ENCODE peak calls at places on chromosomes 3 and 15, in six cellular contexts. R, Y, W, S, I and L are unnamed samples.

GRCh38 chr3:114878119-114878839 is 268.8 kb downstream of the ZBTB20 start:
- ATAC-seq in R (no peak), Y (no peak), W (peak; percentile 45), S (peak; percentile 30), I (no peak), L (no peak)

GRCh38 chr3:57933589-57933988 is 74.6 kb upstream of the FLNB start:
- ATAC-seq in R (no peak), Y (no peak), W (no peak), S (no peak), I (no peak), L (no peak)

GRCh38 chr15:91953432-91953831 is 99.9 kb downstream of the SLCO3A1 start:
- ATAC-seq in R (no peak), Y (no peak), W (no peak), S (no peak), I (no peak), L (no peak)

GRCh38 chr3:113664523-113665094 is 31.8 kb downstream of the USF3 start:
- ATAC-seq in R (no peak), Y (no peak), W (no peak), S (no peak), I (no peak), L (no peak)

GRCh38 chr3:4222574-4222973 is 80.6 kb upstream of the SETMAR start:
- ATAC-seq in R (no peak), Y (no peak), W (no peak), S (no peak), I (no peak), L (no peak)

GRCh38 chr15:100642950-100643338 is 40.6 kb downstream of the ASB7 start:
- ATAC-seq in R (no peak), Y (no peak), W (no peak), S (no peak), I (no peak), L (no peak)

GRCh38 chr15:58110999-58111717 is 27.0 kb upstream of the AQP9 start:
- ATAC-seq in R (no peak), Y (no peak), W (no peak), S (no peak), I (peak; percentile 83), L (no peak)

GRCh38 chr3:38522002-38522401 is 25.9 kb downstream of the EXOG start:
- ATAC-seq in R (no peak), Y (no peak), W (no peak), S (no peak), I (no peak), L (no peak)

GRCh38 chr3:114941626-114942309 is 205.3 kb downstream of the ZBTB20 start:
- ATAC-seq in R (no peak), Y (no peak), W (no peak), S (no peak), I (no peak), L (no peak)

GRCh38 chr15:78390242-78390641 is 47.8 kb upstream of the IREB2 start:
- ATAC-seq in R (no peak), Y (no peak), W (no peak), S (no peak), I (no peak), L (no peak)

GRCh38 chr3:167225821-167226220 is 154.3 kb downstream of the ZBBX start:
- ATAC-seq in R (no peak), Y (no peak), W (no peak), S (no peak), I (no peak), L (no peak)

GRCh38 chr15:61479601-61480000 is 250.5 kb upstream of the RORA start:
- ATAC-seq in R (no peak), Y (no peak), W (no peak), S (no peak), I (no peak), L (no peak)

GRCh38 chr3:180744226-180744625 is 64.9 kb upstream of the CCDC39 start:
- ATAC-seq in R (no peak), Y (no peak), W (no peak), S (no peak), I (no peak), L (no peak)

GRCh38 chr3:189355115-189355480 is 183.3 kb downstream of the TPRG1 start:
- ATAC-seq in R (peak; percentile 72), Y (no peak), W (peak; percentile 4), S (no peak), I (no peak), L (no peak)

GRCh38 chr3:14907043-14907966 is 40.1 kb upstream of the NR2C2 start:
- ATAC-seq in R (no peak), Y (peak; percentile 41), W (no peak), S (no peak), I (no peak), L (peak; percentile 22)

GRCh38 chr3:106825962-106826605 is 551.2 kb upstream of the CCDC54 start:
- ATAC-seq in R (no peak), Y (peak; percentile 76), W (no peak), S (no peak), I (no peak), L (peak; percentile 57)

GRCh38 chr3:78645628-78646310 is 1122.0 kb downstream of the ROBO1 start:
- ATAC-seq in R (peak; percentile 84), Y (peak; percentile 88), W (no peak), S (peak; percentile 82), I (no peak), L (peak; percentile 55)

GRCh38 chr3:104687362-104687761 is 679.3 kb upstream of the ALCAM start:
- ATAC-seq in R (peak; percentile 91), Y (no peak), W (no peak), S (no peak), I (no peak), L (no peak)

GRCh38 chr3:126715432-126715831 is 11.4 kb downstream of the CHCHD6 start:
- ATAC-seq in R (peak; percentile 93), Y (no peak), W (no peak), S (no peak), I (no peak), L (no peak)

GRCh38 chr15:26179906-26180305 is 316.8 kb upstream of the ATP10A start:
- ATAC-seq in R (peak; percentile 63), Y (peak; percentile 6), W (no peak), S (no peak), I (peak; percentile 49), L (peak; percentile 41)

GRCh38 chr3:58798312-58798711 is 131.7 kb upstream of the FAM3D start:
- ATAC-seq in R (no peak), Y (no peak), W (no peak), S (peak; percentile 81), I (no peak), L (no peak)

GRCh38 chr3:43872301-43872700 is 181.6 kb downstream of the ABHD5 start:
- ATAC-seq in R (no peak), Y (no peak), W (no peak), S (no peak), I (peak; percentile 28), L (no peak)

GRCh38 chr3:54676087-54676486 is 251.8 kb downstream of the LRTM1 start:
- ATAC-seq in R (no peak), Y (no peak), W (no peak), S (no peak), I (no peak), L (no peak)

GRCh38 chr15:101099183-101099582 is 152.7 kb downstream of the CHSY1 start:
- ATAC-seq in R (no peak), Y (no peak), W (no peak), S (no peak), I (peak; percentile 62), L (no peak)

GRCh38 chr3:139110072-139110830 is 65.6 kb upstream of the PRR23C start:
- ATAC-seq in R (no peak), Y (no peak), W (no peak), S (no peak), I (no peak), L (no peak)

GRCh38 chr3:129399145-129399894 is 29.1 kb downstream of the EFCAB12 start:
- ATAC-seq in R (peak; percentile 74), Y (peak; percentile 96), W (peak; percentile 85), S (peak; percentile 83), I (peak; percentile 86), L (peak; percentile 92)
- TF ChIP-seq POLR2A in R (no peak), Y (peak; percentile 60), W (no peak), S (no peak), I (no peak), L (no peak)

GRCh38 chr15:67119238-67119846 is 53.9 kb downstream of the SMAD3 start:
- ATAC-seq in R (no peak), Y (no peak), W (no peak), S (no peak), I (peak; percentile 11), L (no peak)
- TF ChIP-seq POLR2AphosphoS5 in R (no peak), Y (no peak), W (no peak), S (no peak), I (no peak), L (no peak)

GRCh38 chr15:92997821-92998220 is 91.2 kb downstream of the RGMA start:
- ATAC-seq in R (no peak), Y (no peak), W (no peak), S (no peak), I (no peak), L (no peak)

GRCh38 chr15:93001156-93001555 is 87.9 kb downstream of the RGMA start:
- ATAC-seq in R (no peak), Y (no peak), W (no peak), S (no peak), I (no peak), L (no peak)

GRCh38 chr15:93005133-93005532 is 83.9 kb downstream of the RGMA start:
- ATAC-seq in R (peak; percentile 20), Y (no peak), W (no peak), S (no peak), I (peak; percentile 32), L (no peak)

DNA sequence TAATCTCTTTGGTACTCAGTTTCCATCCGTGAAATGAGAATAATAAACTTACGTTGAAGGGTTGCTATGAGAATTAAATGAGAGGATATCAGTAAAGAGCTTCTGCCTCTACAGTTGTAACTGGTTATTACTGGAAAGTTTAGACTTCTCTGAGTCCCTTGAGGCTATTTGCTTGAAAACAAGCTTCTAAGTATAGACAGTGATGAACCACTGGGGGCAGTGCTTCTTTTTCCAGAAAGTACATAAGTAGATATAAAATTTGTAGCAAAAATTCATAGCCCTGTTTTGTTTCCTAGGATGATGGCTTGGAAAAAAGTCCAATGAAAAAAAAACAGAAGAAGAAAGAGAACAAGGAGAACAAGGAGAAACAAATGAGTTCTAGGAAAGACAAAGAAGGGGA is 87.1 kb downstream of the RGMA start:
- ATAC-seq in R (peak; percentile 33), Y (no peak), W (peak; percentile 53), S (peak; percentile 50), I (peak; percentile 48), L (no peak)
- TF ChIP-seq CTCF in R (no peak), Y (no peak), W (no peak), S (no peak), I (no peak), L (no peak)

DNA sequence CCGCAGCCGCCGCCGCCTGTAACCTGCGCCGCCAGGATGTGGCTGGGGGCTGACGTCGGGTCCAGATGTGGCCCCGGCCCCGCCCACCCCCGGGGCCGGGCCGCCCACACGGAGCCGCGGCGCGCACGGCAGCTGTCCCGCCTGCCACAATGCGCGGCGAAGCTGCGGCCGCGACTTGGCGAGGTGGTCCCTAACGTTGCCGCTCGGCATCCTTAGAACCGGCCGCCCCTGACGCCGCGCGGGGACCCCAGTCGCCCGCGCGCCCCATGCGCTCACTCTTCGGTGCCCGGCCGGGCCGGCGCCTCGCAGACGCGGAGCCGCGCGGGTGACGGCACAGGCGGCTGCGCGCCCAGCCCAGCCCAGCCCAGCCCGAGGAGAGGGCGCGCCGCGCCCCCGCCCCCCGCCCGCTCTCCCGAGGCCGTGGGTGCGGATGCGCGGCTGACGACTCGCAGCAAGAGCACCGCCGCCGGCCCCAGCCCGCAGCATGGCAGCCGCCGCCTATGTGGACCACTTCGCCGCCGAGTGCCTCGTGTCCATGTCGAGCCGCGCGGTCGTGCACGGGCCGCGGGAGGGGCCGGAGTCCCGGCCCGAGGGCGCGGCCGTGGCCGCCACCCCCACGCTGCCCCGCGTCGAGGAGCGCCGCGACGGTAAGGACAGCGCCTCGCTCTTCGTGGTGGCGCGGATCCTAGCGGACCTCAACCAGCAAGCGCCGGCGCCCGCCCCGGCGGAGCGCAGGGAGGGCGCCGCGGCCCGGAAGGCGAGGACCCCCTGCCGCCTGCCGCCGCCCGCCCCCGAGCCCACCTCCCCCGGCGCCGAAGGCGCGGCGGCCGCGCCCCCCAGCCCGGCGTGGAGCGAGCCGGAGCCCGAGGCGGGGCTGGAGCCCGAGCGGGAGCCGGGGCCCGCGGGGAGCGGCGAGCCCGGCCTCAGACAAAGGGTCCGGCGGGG is at the start of gene KLF13:
- ATAC-seq in R (peak; percentile 72), Y (peak; percentile 58), W (peak; percentile 75), S (peak; percentile 55), I (peak; percentile 40), L (peak; percentile 60)
- TF ChIP-seq POLR2A in R (peak; percentile 25), Y (peak; percentile 76), W (peak; percentile 9), S (peak; percentile 72), I (no peak), L (peak; percentile 82)